ENCODE peak calls at places on chromosomes 2 and 18, in five cellular contexts. Z, P, I, R and V are unnamed samples. For H3K27me3 and H3K9me3, the result is how much of the 10 kb centered on the place peaks cover.

GRCh38 chr2:233837694-233838229 is 16.6 kb downstream of the HJURP start:
- DNase-seq in Z (no peak), P (no peak), I (no peak), R (no peak), V (no peak)

GRCh38 chr2:94774851-94775250 is 96.4 kb upstream of the TEKT4 start:
- DNase-seq in Z (no peak), P (no peak), I (no peak), R (no peak), V (no peak)

GRCh38 chr2:58702302-58702696 is 461.2 kb upstream of the FANCL start:
- DNase-seq in Z (no peak), P (no peak), I (no peak), R (no peak), V (no peak)

GRCh38 chr18:28729321-28729720 is 552.4 kb upstream of the CDH2 start:
- DNase-seq in Z (no peak), P (no peak), I (no peak), R (no peak), V (no peak)

GRCh38 chr18:68314403-68314802 is 400.5 kb downstream of the TMX3 start:
- DNase-seq in Z (no peak), P (no peak), I (no peak), R (no peak), V (no peak)

GRCh38 chr2:241372376-241372992 is 16.4 kb downstream of the FARP2 start:
- DNase-seq in Z (no peak), P (no peak), I (no peak), R (no peak), V (no peak)

GRCh38 chr18:44627245-44627644 is 53.4 kb upstream of the SETBP1 start:
- DNase-seq in Z (no peak), P (no peak), I (no peak), R (no peak), V (peak)

GRCh38 chr18:80077873-80078272 is 31.2 kb upstream of the ADNP2 start:
- DNase-seq in Z (no peak), P (no peak), I (no peak), R (no peak), V (no peak)

GRCh38 chr2:128300621-128301020 is 18.0 kb downstream of the HS6ST1 start:
- DNase-seq in Z (peak), P (no peak), I (no peak), R (no peak), V (no peak)

GRCh38 chr2:106115665-106116064 is 78.4 kb downstream of the UXS1 start:
- DNase-seq in Z (no peak), P (no peak), I (no peak), R (no peak), V (no peak)

GRCh38 chr2:200810252-200810650 is 1.5 kb upstream of the BZW1 start:
- DNase-seq in Z (peak), P (peak), I (no peak), R (no peak), V (peak)

GRCh38 chr18:43571078-43571689 is 293.9 kb upstream of the SYT4 start:
- DNase-seq in Z (no peak), P (peak), I (no peak), R (no peak), V (no peak)

GRCh38 chr2:44515416-44515815 is 153.7 kb downstream of the CAMKMT start:
- DNase-seq in Z (no peak), P (no peak), I (no peak), R (no peak), V (no peak)

GRCh38 chr18:2846638-2847340 is at the start of gene EMILIN2:
- DNase-seq in Z (peak), P (no peak), I (peak), R (no peak), V (peak)

GRCh38 chr2:68320118-68320641 is 431 bp upstream of the CNRIP1 start:
- DNase-seq in Z (peak), P (no peak), I (no peak), R (no peak), V (peak)

GRCh38 chr18:13564579-13564978 is 161.8 kb downstream of the FAM210A start:
- DNase-seq in Z (peak), P (no peak), I (no peak), R (no peak), V (no peak)

GRCh38 chr2:64502860-64503259 is 21.3 kb upstream of the AFTPH start:
- DNase-seq in Z (no peak), P (no peak), I (no peak), R (no peak), V (no peak)

GRCh38 chr18:48470484-48471180 is 61.4 kb upstream of the ZBTB7C start:
- DNase-seq in Z (no peak), P (no peak), I (no peak), R (no peak), V (no peak)

GRCh38 chr2:46445561-46445960 is 33.8 kb upstream of the TMEM247 start:
- DNase-seq in Z (no peak), P (no peak), I (no peak), R (no peak), V (no peak)

GRCh38 chr2:180130403-180130802 is 123.3 kb upstream of the CWC22 start:
- DNase-seq in Z (no peak), P (no peak), I (no peak), R (no peak), V (no peak)

GRCh38 chr18:7516505-7517117 is 50.5 kb upstream of the PTPRM start:
- DNase-seq in Z (no peak), P (no peak), I (no peak), R (no peak), V (no peak)

GRCh38 chr2:176130917-176131616 is 1.6 kb downstream of the HOXD8 start:
- DNase-seq in Z (no peak), P (no peak), I (no peak), R (no peak), V (no peak)

GRCh38 chr2:176134045-176134444 is 4.5 kb downstream of the HOXD8 start:
- DNase-seq in Z (no peak), P (no peak), I (no peak), R (no peak), V (no peak)

GRCh38 chr2:176133366-176133765 is 3.9 kb downstream of the HOXD8 start:
- DNase-seq in Z (no peak), P (no peak), I (no peak), R (no peak), V (no peak)

GRCh38 chr2:176131617-176132396 is 2.3 kb downstream of the HOXD8 start:
- DNase-seq in Z (no peak), P (no peak), I (no peak), R (no peak), V (no peak)

GRCh38 chr2:176132397-176133086 is 3.0 kb downstream of the HOXD8 start:
- DNase-seq in Z (no peak), P (no peak), I (no peak), R (no peak), V (no peak)
- H3K27me3 ChIP-seq in Z (under half), P (half or more), I (under half), R (half or more), V (under half)

GRCh38 chr2:196131949-196132925 is 39.1 kb downstream of the STK17B start:
- DNase-seq in Z (no peak), P (no peak), I (peak), R (peak), V (peak)

GRCh38 chr2:196128749-196129148 is 42.6 kb downstream of the STK17B start:
- DNase-seq in Z (no peak), P (no peak), I (no peak), R (no peak), V (no peak)

GRCh38 chr2:196136151-196136550 is 35.2 kb downstream of the STK17B start:
- DNase-seq in Z (no peak), P (no peak), I (no peak), R (no peak), V (no peak)

GRCh38 chr2:196130039-196130825 is 41.1 kb downstream of the STK17B start:
- DNase-seq in Z (no peak), P (no peak), I (no peak), R (no peak), V (no peak)

GRCh38 chr2:196131384-196131861 is 40.0 kb downstream of the STK17B start:
- DNase-seq in Z (peak), P (no peak), I (peak), R (peak), V (peak)
- H3K9me3 ChIP-seq in Z (under half), P (under half), I (under half), R (under half), V (under half)

GRCh38 chr2:9439536-9439935 is 16.1 kb downstream of the CPSF3 start:
- DNase-seq in Z (no peak), P (no peak), I (no peak), R (no peak), V (peak)
- H3K4me3 ChIP-seq in Z (no peak), P (no peak), I (no peak), R (no peak), V (no peak)

GRCh38 chr2:130327703-130328527 is 14.8 kb upstream of the IMP4 start:
- DNase-seq in Z (no peak), P (no peak), I (peak), R (no peak), V (peak)
- H3K27me3 ChIP-seq in Z (under half), P (under half), I (under half), R (under half), V (under half)

GRCh38 chr18:56097561-56098095 is 509.6 kb upstream of the TCF4 start:
- DNase-seq in Z (no peak), P (no peak), I (no peak), R (no peak), V (no peak)

DNA sequence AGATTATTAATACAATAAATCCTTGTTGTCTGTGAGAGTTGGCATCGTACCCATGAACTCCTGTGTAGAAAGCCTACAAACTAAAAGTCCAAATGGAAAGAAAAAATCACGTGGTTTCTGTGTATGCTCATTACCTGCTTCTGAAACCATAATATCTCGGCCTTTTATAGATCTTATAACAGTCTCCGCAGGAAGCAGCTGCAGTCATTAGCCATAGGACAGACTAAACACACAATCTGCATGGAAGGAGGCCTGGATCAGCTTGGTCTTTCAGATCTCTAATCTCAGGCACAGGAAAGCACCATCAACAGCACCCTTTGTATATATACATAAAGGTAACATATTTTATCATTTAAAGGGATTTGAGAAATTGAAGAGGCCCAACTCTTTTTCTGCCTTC is 508.9 kb upstream of the TCF4 start:
- DNase-seq in Z (no peak), P (no peak), I (no peak), R (no peak), V (no peak)
- H3K9me3 ChIP-seq in Z (under half), P (under half), I (under half), R (under half), V (under half)

DNA sequence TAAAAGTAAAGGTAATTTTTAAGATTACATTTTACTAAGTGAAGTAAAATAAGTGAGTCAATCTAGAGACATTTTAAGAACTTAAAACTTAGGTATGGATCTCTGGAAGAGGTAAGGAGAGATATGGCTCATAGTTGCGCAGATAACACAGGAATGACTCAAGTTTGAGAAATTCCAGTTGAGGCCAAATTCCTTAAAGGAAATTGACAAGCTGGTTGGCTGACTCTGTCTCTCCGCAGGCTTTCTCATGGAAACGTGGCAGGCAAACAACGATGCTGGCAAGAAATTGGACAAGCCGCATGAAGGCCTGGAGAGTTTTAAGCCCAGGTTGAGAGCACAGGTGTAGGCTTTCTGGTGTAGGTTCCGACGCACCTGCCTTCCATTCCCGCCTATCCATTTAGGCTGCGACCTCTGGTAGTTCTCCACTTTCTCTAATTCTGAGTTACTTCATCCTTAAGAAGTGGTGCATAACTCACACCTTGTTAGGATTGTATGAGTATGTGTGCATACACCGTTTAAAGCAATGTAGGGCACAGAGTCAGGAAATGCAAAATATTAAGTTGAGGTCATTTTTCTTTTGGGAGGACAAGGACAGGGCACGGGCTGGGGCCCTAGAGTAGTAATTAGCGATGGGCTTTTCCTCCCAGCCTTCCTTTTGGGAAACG is 589 bp upstream of the DAW1 start:
- DNase-seq in Z (no peak), P (peak), I (peak), R (no peak), V (peak)
- H3K4me3 ChIP-seq in Z (peak), P (peak), I (peak), R (peak), V (no peak)